ENCODE peak calls at places on chromosomes 4 and X, in seven cellular contexts. K, X, Q, O, H, N and I are unnamed samples.

GRCh38 chr4:102794999-102795398 is 32.4 kb downstream of the UBE2D3 start:
- DNase-seq in H (no peak), X (no peak), O (no peak), N (no peak), Q (no peak), K (no peak), I (no peak)

GRCh38 chr4:77599378-77599777 is 6.2 kb upstream of the CXCL13 start:
- DNase-seq in H (peak), K (no peak), X (no peak), N (peak), Q (peak), O (no peak), I (no peak)

GRCh38 chr4:40656221-40656863 is 26.7 kb upstream of the RBM47 start:
- DNase-seq in X (no peak), H (no peak), O (no peak), N (no peak), Q (no peak), K (no peak), I (no peak)

GRCh38 chr4:82770607-82771006 is 28.0 kb downstream of the SCD5 start:
- DNase-seq in Q (no peak), K (no peak), O (no peak), N (no peak), H (no peak), X (no peak), I (no peak)

GRCh38 chr4:141609243-141609642 is 27.1 kb upstream of the IL15 start:
- DNase-seq in O (no peak), X (no peak), Q (no peak), H (no peak), N (no peak), K (no peak), I (no peak)

GRCh38 chr4:7759221-7759620 is 180.4 kb downstream of the AFAP1 start:
- DNase-seq in X (peak), Q (no peak), O (no peak), N (no peak), H (no peak), K (no peak), I (no peak)

GRCh38 chr4:99642725-99643489 is 14.7 kb downstream of the C4orf54 start:
- DNase-seq in O (peak), X (no peak), N (no peak), K (peak), H (no peak), Q (no peak), I (peak)

GRCh38 chrX:45749375-45749774 is 548.7 kb upstream of the DIPK2B start:
- DNase-seq in X (no peak), N (no peak), Q (no peak), K (no peak), H (no peak), O (no peak), I (no peak)

GRCh38 chr4:142373610-142374009 is 472.5 kb downstream of the INPP4B start:
- DNase-seq in K (no peak), X (no peak), Q (no peak), N (no peak), H (no peak), O (no peak), I (no peak)

GRCh38 chrX:139691493-139691842 is 16.5 kb downstream of the MCF2 start:
- DNase-seq in Q (no peak), N (no peak), X (no peak), O (peak), K (no peak), H (peak), I (peak)

GRCh38 chrX:119757979-119758681 is at the start of gene SOWAHD:
- DNase-seq in H (peak), X (no peak), Q (peak), K (no peak), O (peak), N (no peak), I (peak)

GRCh38 chr4:40199999-40200880 is 3.4 kb downstream of the RHOH start:
- DNase-seq in N (no peak), H (no peak), O (no peak), K (no peak), X (peak), Q (no peak), I (no peak)

GRCh38 chr4:2791518-2792395 is 1.1 kb upstream of the SH3BP2 start:
- DNase-seq in H (no peak), O (peak), N (no peak), K (no peak), Q (no peak), X (no peak), I (no peak)

GRCh38 chr4:138834029-138834428 is 181.6 kb upstream of the NOCT start:
- DNase-seq in O (no peak), Q (no peak), N (peak), H (no peak), K (no peak), X (no peak), I (no peak)

GRCh38 chr4:145069361-145069760 is 28.6 kb downstream of the ANAPC10 start:
- DNase-seq in N (no peak), Q (no peak), H (no peak), X (no peak), O (no peak), K (no peak), I (no peak)

GRCh38 chr4:25386926-25387325 is 9.9 kb downstream of the ANAPC4 start:
- DNase-seq in K (no peak), Q (no peak), N (no peak), O (no peak), X (no peak), H (no peak), I (no peak)

GRCh38 chr4:156778606-156779005 is 193.0 kb downstream of the PDGFC start:
- DNase-seq in Q (no peak), O (no peak), H (no peak), K (no peak), X (no peak), N (peak), I (no peak)

GRCh38 chr4:98055800-98056501 is 87.3 kb downstream of the STPG2 start:
- DNase-seq in H (no peak), K (no peak), Q (no peak), N (no peak), X (no peak), O (no peak), I (no peak)

GRCh38 chrX:23332101-23332887 is 2.4 kb upstream of the PTCHD1 start:
- DNase-seq in H (peak), Q (peak), X (no peak), O (no peak), K (no peak), N (no peak), I (no peak)

GRCh38 chr4:147355849-147356248 is 125.0 kb upstream of the EDNRA start:
- DNase-seq in O (no peak), X (no peak), K (no peak), N (no peak), Q (no peak), H (no peak), I (no peak)

GRCh38 chr4:71074452-71075299 is 81.2 kb downstream of the DCK start:
- DNase-seq in N (no peak), K (no peak), O (no peak), H (no peak), X (no peak), Q (no peak), I (no peak)

GRCh38 chrX:154349979-154350378 is 24.5 kb downstream of the FLNA start:
- DNase-seq in Q (no peak), K (no peak), O (peak), X (no peak), N (no peak), H (no peak), I (no peak)

GRCh38 chr4:54897590-54897989 is 227.8 kb downstream of the KDR start:
- DNase-seq in Q (no peak), K (no peak), X (no peak), H (no peak), N (no peak), O (no peak), I (no peak)

GRCh38 chr4:2630556-2631273 is 94.3 kb downstream of the FAM193A start:
- DNase-seq in Q (peak), K (no peak), H (no peak), X (no peak), O (no peak), N (no peak), I (no peak)

GRCh38 chr4:60865238-60865637 is 334.9 kb upstream of the ADGRL3 start:
- DNase-seq in K (no peak), H (no peak), O (no peak), Q (no peak), X (no peak), N (no peak), I (no peak)

GRCh38 chr4:95676190-95676589 is 127.4 kb upstream of the UNC5C start:
- DNase-seq in H (no peak), N (no peak), K (no peak), Q (no peak), O (no peak), X (no peak), I (no peak)

GRCh38 chr4:185457136-185457535 is 14.4 kb downstream of the CCDC110 start:
- DNase-seq in O (no peak), H (no peak), K (no peak), N (no peak), X (no peak), Q (no peak), I (no peak)

GRCh38 chr4:37424753-37425152 is 180.2 kb downstream of the NWD2 start:
- DNase-seq in O (no peak), N (no peak), H (no peak), X (no peak), Q (no peak), K (no peak), I (no peak)

GRCh38 chr4:37441231-37442061 is 196.9 kb downstream of the NWD2 start:
- DNase-seq in X (no peak), Q (no peak), K (no peak), N (peak), O (no peak), H (no peak), I (no peak)

GRCh38 chr4:8771666-8772065 is 100.0 kb downstream of the HMX1 start:
- DNase-seq in H (no peak), K (no peak), O (peak), N (no peak), Q (no peak), X (no peak), I (no peak)

GRCh38 chr4:82797048-82797590 is 1.5 kb downstream of the SCD5 start:
- DNase-seq in X (no peak), Q (peak), N (no peak), O (no peak), H (no peak), K (no peak), I (no peak)

GRCh38 chr4:177427097-177427665 is 15.1 kb downstream of the AGA start:
- DNase-seq in Q (no peak), X (no peak), N (no peak), K (no peak), O (no peak), H (no peak), I (no peak)

GRCh38 chrX:93538575-93538974 is 134.8 kb downstream of the NAP1L3 start:
- DNase-seq in X (no peak), H (no peak), Q (no peak), O (no peak), K (no peak), N (no peak), I (no peak)

GRCh38 chr4:160685729-160686128 is 1478.1 kb downstream of the FSTL5 start:
- DNase-seq in H (no peak), N (no peak), Q (no peak), X (no peak), K (no peak), O (no peak), I (no peak)

GRCh38 chr4:7894677-7895181 is 44.9 kb downstream of the AFAP1 start:
- DNase-seq in K (no peak), H (no peak), N (no peak), O (no peak), Q (no peak), X (no peak), I (no peak)

GRCh38 chr4:54099959-54100606 is at the start of gene GSX2:
- DNase-seq in K (no peak), X (no peak), H (peak), N (no peak), O (peak), Q (peak), I (peak)

GRCh38 chrX:370963-371745 is 15.6 kb downstream of the PPP2R3B start:
- DNase-seq in O (peak), Q (no peak), X (no peak), K (peak), N (no peak), H (no peak), I (no peak)

GRCh38 chrX:137198040-137198439 is 164.2 kb upstream of the GPR101 start:
- DNase-seq in N (no peak), X (no peak), H (no peak), K (no peak), Q (no peak), O (no peak), I (no peak)

GRCh38 chr4:14726441-14727405 is 275.6 kb upstream of the CPEB2 start:
- DNase-seq in H (no peak), O (no peak), N (peak), K (no peak), X (no peak), Q (no peak), I (no peak)